ENCODE peak calls at places on chromosomes 7 and 10, in ten cellular contexts. I is brain microvascular endothelial cell, Q is cardiac muscle cell, F is fibroblast of villous mesenchyme, C is A549, V is fibroblast of pulmonary artery, S is GM12865, K is left ventricle myocardium inferior, Z is H1, Y is body of pancreas. M is an unnamed sample.

GRCh38 chr10:44973323-44974081 is 5.1 kb downstream of the DEPP1 start:
- DNase-seq in I (no peak), Q (no peak), F (no peak), C (no peak), V (no peak), S (peak), K (no peak), Z (no peak), Y (peak), M (peak)

GRCh38 chr7:84188811-84189405 is 5.7 kb downstream of the SEMA3A start:
- DNase-seq in I (no peak), Q (no peak), F (peak), C (peak), V (peak), S (no peak), K (no peak), Z (no peak), Y (no peak), M (peak)

GRCh38 chr10:107687702-107688101 is 523.2 kb upstream of the SORCS1 start:
- DNase-seq in I (no peak), Q (no peak), F (no peak), C (no peak), V (no peak), S (no peak), K (no peak), Z (no peak), Y (no peak), M (no peak)

GRCh38 chr7:79761876-79762429 is 308.5 kb upstream of the MAGI2 start:
- DNase-seq in I (no peak), Q (peak), F (no peak), C (no peak), V (no peak), S (no peak), K (no peak), Z (no peak), Y (no peak), M (no peak)

GRCh38 chr7:143269254-143269653 is 6.0 kb downstream of the GSTK1 start:
- DNase-seq in I (no peak), Q (no peak), F (no peak), C (no peak), V (no peak), S (no peak), K (no peak), Z (no peak), Y (no peak), M (no peak)

GRCh38 chr10:73650537-73651331 is 5.1 kb downstream of the SYNPO2L start:
- DNase-seq in I (peak), Q (peak), F (peak), C (no peak), V (peak), S (peak), K (peak), Z (no peak), Y (no peak), M (peak)

GRCh38 chr7:140697447-140698143 is 1.1 kb downstream of the NDUFB2 start:
- DNase-seq in I (no peak), Q (no peak), F (no peak), C (no peak), V (peak), S (no peak), K (no peak), Z (peak), Y (no peak), M (no peak)

GRCh38 chr10:121927361-121927840 is 430 bp downstream of the ATE1 start:
- DNase-seq in I (peak), Q (peak), F (no peak), C (no peak), V (peak), S (peak), K (peak), Z (peak), Y (peak), M (peak)

GRCh38 chr10:61028861-61029361 is 84.9 kb upstream of the RHOBTB1 start:
- DNase-seq in I (peak), Q (no peak), F (peak), C (no peak), V (peak), S (no peak), K (no peak), Z (no peak), Y (no peak), M (peak)

GRCh38 chr10:31896972-31897384 is 31.7 kb downstream of the ARHGAP12 start:
- DNase-seq in I (no peak), Q (no peak), F (peak), C (peak), V (peak), S (no peak), K (no peak), Z (no peak), Y (no peak), M (peak)

GRCh38 chr7:47526466-47526865 is 55.4 kb downstream of the TNS3 start:
- DNase-seq in I (no peak), Q (no peak), F (no peak), C (no peak), V (no peak), S (no peak), K (no peak), Z (no peak), Y (peak), M (no peak)

GRCh38 chr10:13528875-13529713 is at the start of gene BEND7:
- DNase-seq in I (no peak), Q (peak), F (no peak), C (peak), V (peak), S (no peak), K (peak), Z (peak), Y (peak), M (no peak)

GRCh38 chr7:101243786-101244384 is 996 bp downstream of the FIS1 start:
- DNase-seq in I (peak), Q (no peak), F (peak), C (no peak), V (peak), S (no peak), K (no peak), Z (peak), Y (no peak), M (peak)

GRCh38 chr10:35517431-35518181 is 87.5 kb upstream of the GJD4 start:
- DNase-seq in I (peak), Q (no peak), F (peak), C (no peak), V (peak), S (no peak), K (no peak), Z (no peak), Y (no peak), M (peak)

GRCh38 chr10:11425288-11425595 is 186.2 kb downstream of the USP6NL start:
- DNase-seq in I (no peak), Q (no peak), F (peak), C (no peak), V (no peak), S (no peak), K (no peak), Z (peak), Y (no peak), M (no peak)

GRCh38 chr7:41451826-41452225 is 251.1 kb downstream of the INHBA start:
- DNase-seq in I (no peak), Q (no peak), F (peak), C (no peak), V (no peak), S (no peak), K (no peak), Z (no peak), Y (no peak), M (no peak)

GRCh38 chr7:122219253-122219865 is 75.3 kb upstream of the AASS start:
- DNase-seq in I (peak), Q (peak), F (peak), C (peak), V (peak), S (peak), K (no peak), Z (no peak), Y (no peak), M (peak)

GRCh38 chr7:80335473-80336232 is 176.2 kb downstream of the GNAT3 start:
- DNase-seq in I (no peak), Q (no peak), F (peak), C (no peak), V (peak), S (no peak), K (no peak), Z (no peak), Y (no peak), M (peak)

GRCh38 chr10:93220315-93221170 is 146.8 kb downstream of the CYP26A1 start:
- DNase-seq in I (no peak), Q (no peak), F (no peak), C (no peak), V (no peak), S (no peak), K (no peak), Z (peak), Y (no peak), M (no peak)

GRCh38 chr7:50092579-50093411 is at the start of gene ZPBP:
- DNase-seq in I (peak), Q (peak), F (peak), C (peak), V (peak), S (peak), K (peak), Z (peak), Y (peak), M (peak)

GRCh38 chr10:33263453-33263852 is 71.0 kb downstream of the NRP1 start:
- DNase-seq in I (no peak), Q (no peak), F (peak), C (no peak), V (peak), S (no peak), K (no peak), Z (no peak), Y (no peak), M (peak)

GRCh38 chr7:105685099-105685609 is 103.9 kb upstream of the EFCAB10 start:
- DNase-seq in I (peak), Q (no peak), F (no peak), C (no peak), V (no peak), S (no peak), K (no peak), Z (no peak), Y (no peak), M (no peak)

GRCh38 chr10:68553138-68553537 is 7.0 kb upstream of the TET1 start:
- DNase-seq in I (no peak), Q (no peak), F (peak), C (no peak), V (no peak), S (no peak), K (no peak), Z (no peak), Y (no peak), M (no peak)

GRCh38 chr10:46558411-46559185 is 2.1 kb upstream of the GPRIN2 start:
- DNase-seq in I (no peak), Q (no peak), F (no peak), C (peak), V (no peak), S (no peak), K (no peak), Z (peak), Y (peak), M (no peak)

GRCh38 chr10:7797582-7797981 is 9.6 kb downstream of the ATP5F1C start:
- DNase-seq in I (peak), Q (no peak), F (peak), C (peak), V (peak), S (no peak), K (peak), Z (no peak), Y (peak), M (peak)

GRCh38 chr10:79422178-79422892 is 23.1 kb downstream of the ZCCHC24 start:
- DNase-seq in I (peak), Q (no peak), F (peak), C (no peak), V (peak), S (no peak), K (peak), Z (no peak), Y (no peak), M (peak)

GRCh38 chr7:101934618-101935017 is 117.2 kb downstream of the CUX1 start:
- DNase-seq in I (no peak), Q (no peak), F (peak), C (no peak), V (no peak), S (no peak), K (no peak), Z (peak), Y (no peak), M (no peak)

DNA sequence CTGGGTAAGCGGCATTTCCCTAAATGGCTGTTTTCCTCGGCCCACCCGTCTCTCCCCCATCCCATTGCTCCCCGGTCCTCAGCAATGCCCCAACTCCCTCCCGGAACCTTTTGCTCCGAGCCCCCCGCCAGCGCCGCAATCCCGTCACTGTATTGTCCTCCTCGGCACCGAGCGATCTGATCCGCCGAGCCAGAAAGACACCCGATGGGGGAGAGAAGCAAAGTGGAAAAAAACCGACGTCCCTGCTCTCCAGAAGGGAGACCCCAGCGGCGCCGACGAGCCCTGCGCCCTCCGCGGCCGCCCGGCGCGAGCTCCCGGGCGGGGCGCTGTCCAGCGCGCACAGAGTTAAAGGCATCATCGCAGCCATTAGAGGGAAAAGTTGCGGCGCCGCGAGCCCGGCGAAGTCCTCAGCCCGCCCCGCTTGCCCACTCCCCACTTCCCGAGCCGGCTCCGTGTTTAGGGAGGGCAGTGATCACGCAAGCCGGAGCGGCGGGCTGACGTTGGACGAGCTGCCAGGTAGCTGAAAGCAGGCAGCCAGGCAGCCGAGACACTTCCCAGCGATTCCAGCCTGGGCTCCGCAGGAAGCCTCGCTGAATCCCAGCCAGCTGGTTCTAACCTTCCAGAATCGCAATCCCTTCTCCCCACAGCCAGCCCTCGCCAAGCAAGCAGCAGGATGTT is at the start of gene VSTM2A:
- DNase-seq in I (no peak), Q (peak), F (peak), C (no peak), V (no peak), S (no peak), K (no peak), Z (peak), Y (no peak), M (no peak)
- TF ChIP-seq CTCF in I (no peak), Q (no peak), F (no peak), C (no peak), V (no peak), S (no peak), K (no peak), Z (peak), Y (no peak), M (no peak)

GRCh38 chr7:37920619-37921339 is at the start of gene EPDR1:
- DNase-seq in I (peak), Q (peak), F (no peak), C (peak), V (no peak), S (peak), K (peak), Z (peak), Y (peak), M (peak)
- H3K4me3 ChIP-seq in I (peak), Q (peak), F (peak), C (peak), V (peak), S (peak), K (peak), Z (peak), Y (peak), M (peak)

GRCh38 chr10:78038791-78039547 is 5.3 kb downstream of the RPS24 start:
- DNase-seq in I (no peak), Q (no peak), F (no peak), C (no peak), V (no peak), S (no peak), K (no peak), Z (no peak), Y (no peak), M (no peak)
- TF ChIP-seq CTCF in I (no peak), Q (no peak), F (no peak), C (no peak), V (no peak), S (no peak), K (no peak), Z (no peak), Y (no peak), M (no peak)

GRCh38 chr10:119598397-119598796 is 1.6 kb upstream of the TIAL1 start:
- DNase-seq in I (no peak), Q (no peak), F (no peak), C (no peak), V (no peak), S (no peak), K (no peak), Z (no peak), Y (no peak), M (no peak)

GRCh38 chr10:119595134-119595714 is 1.5 kb downstream of the TIAL1 start:
- DNase-seq in I (peak), Q (no peak), F (peak), C (peak), V (peak), S (no peak), K (no peak), Z (no peak), Y (no peak), M (peak)

GRCh38 chr10:119595715-119596515 is 849 bp downstream of the TIAL1 start:
- DNase-seq in I (peak), Q (peak), F (peak), C (peak), V (peak), S (peak), K (peak), Z (peak), Y (peak), M (peak)

GRCh38 chr10:119596537-119597404 is at the start of gene TIAL1:
- DNase-seq in I (peak), Q (peak), F (peak), C (peak), V (peak), S (peak), K (peak), Z (peak), Y (peak), M (peak)

DNA sequence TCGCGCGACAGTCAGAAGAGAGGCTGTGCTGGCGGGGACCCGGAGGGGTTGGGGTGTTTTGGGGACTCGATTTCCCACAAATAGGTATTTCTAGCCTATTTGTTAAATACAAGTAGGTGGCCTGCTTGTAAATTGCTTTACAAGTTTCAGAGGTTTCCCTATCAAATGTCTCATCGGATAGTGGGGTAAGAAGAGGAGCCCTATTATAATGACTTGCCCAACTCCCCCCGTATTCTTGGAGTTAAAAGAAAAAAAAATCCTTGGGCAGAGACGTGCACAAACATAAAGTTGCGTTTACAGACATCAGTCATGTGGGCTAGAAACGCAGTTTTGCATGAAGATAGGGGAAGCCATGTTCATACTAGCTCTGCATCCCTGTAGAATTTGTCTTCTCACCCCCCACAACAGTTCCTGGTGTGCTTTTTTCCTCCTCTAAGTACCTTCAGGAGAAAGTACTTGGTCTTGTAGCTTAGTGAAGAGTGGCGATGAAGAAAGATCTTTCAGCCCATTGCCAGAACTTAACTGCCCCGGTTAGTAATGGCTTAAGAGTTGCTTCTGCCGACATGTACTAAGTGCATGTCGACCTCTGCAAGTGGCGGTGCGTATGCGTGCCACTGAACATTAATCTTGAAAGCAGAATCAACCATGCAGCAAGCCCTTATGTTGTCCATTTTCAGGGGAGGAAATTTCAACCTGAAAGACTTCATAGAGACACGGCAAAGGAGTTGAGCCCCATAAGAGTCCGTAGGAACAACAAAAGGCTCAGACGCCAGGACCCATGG is 832 bp upstream of the TIAL1 start:
- DNase-seq in I (no peak), Q (no peak), F (no peak), C (no peak), V (no peak), S (peak), K (no peak), Z (no peak), Y (no peak), M (no peak)
- H3K4me3 ChIP-seq in I (peak), Q (peak), F (peak), C (peak), V (peak), S (peak), K (peak), Z (peak), Y (no peak), M (peak)

GRCh38 chr7:137772748-137773147 is 74.0 kb downstream of the DGKI start:
- DNase-seq in I (peak), Q (no peak), F (peak), C (no peak), V (peak), S (no peak), K (no peak), Z (no peak), Y (no peak), M (peak)

GRCh38 chr7:137774793-137775201 is 72.0 kb downstream of the DGKI start:
- DNase-seq in I (peak), Q (no peak), F (no peak), C (no peak), V (peak), S (peak), K (no peak), Z (no peak), Y (no peak), M (peak)

GRCh38 chr7:137778511-137778910 is 68.3 kb downstream of the DGKI start:
- DNase-seq in I (no peak), Q (no peak), F (no peak), C (no peak), V (no peak), S (no peak), K (no peak), Z (no peak), Y (no peak), M (no peak)
- TF ChIP-seq CTCF in I (no peak), Q (no peak), F (no peak), C (no peak), V (no peak), S (no peak), K (no peak), Z (no peak), Y (no peak), M (no peak)

GRCh38 chr7:25809441-25809840 is 342.6 kb upstream of the NFE2L3 start:
- DNase-seq in I (no peak), Q (no peak), F (no peak), C (no peak), V (no peak), S (no peak), K (no peak), Z (no peak), Y (no peak), M (no peak)
- H3K4me3 ChIP-seq in I (no peak), Q (no peak), F (no peak), C (no peak), V (no peak), S (no peak), K (no peak), Z (no peak), Y (no peak), M (no peak)

M was measured in cardiac fibroblast.